ENCODE peak calls at places on chromosomes 13 and 19, in four cellular contexts. F, P, I and A are unnamed samples.
A peak's percentile ranks its signal among the peaks of the same experiment; 100 is the strongest.

GRCh38 chr13:73991884-73992283 is 142.3 kb downstream of the KLF12 start:
- DNase-seq in P (no peak), I (no peak), F (no peak), A (no peak)

GRCh38 chr13:77872995-77873394 is 45.6 kb downstream of the EDNRB start:
- DNase-seq in I (no peak), F (no peak), P (no peak), A (no peak)

GRCh38 chr19:7099597-7099921 is 30.1 kb downstream of the ZNF557 start:
- DNase-seq in I (no peak), F (no peak), P (no peak), A (no peak)

GRCh38 chr13:44142540-44142867 is 231.1 kb upstream of the SERP2 start:
- DNase-seq in P (peak; percentile 34), I (no peak), F (no peak), A (no peak)

GRCh38 chr19:51552996-51553725 is 17.9 kb upstream of the ZNF175 start:
- DNase-seq in I (peak; percentile 89), P (peak; percentile 40), F (peak; percentile 73), A (no peak)

GRCh38 chr19:36266375-36266961 is 51.6 kb downstream of the ZNF146 start:
- DNase-seq in P (no peak), F (no peak), I (peak; percentile 87), A (no peak)

GRCh38 chr13:40776681-40777165 is 5.7 kb upstream of the MRPS31 start:
- DNase-seq in I (peak; percentile 14), P (no peak), F (no peak), A (no peak)

GRCh38 chr13:44368599-44369368 is 4.8 kb upstream of the SERP2 start:
- DNase-seq in P (no peak), I (no peak), F (no peak), A (no peak)

GRCh38 chr13:36758345-36758744 is 60.7 kb upstream of the RFXAP start:
- DNase-seq in F (no peak), I (no peak), P (peak; percentile 34), A (no peak)

GRCh38 chr19:44972802-44973201 is 17.6 kb downstream of the CLPTM1 start:
- DNase-seq in P (no peak), F (no peak), I (no peak), A (no peak)

GRCh38 chr13:112587359-112587766 is 590 bp downstream of the TUBGCP3 start:
- DNase-seq in P (peak; percentile 95), I (peak; percentile 87), F (peak; percentile 83), A (no peak)

GRCh38 chr19:34733266-34733825 is 697 bp upstream of the ZNF181 start:
- DNase-seq in I (peak; percentile 42), F (no peak), P (peak; percentile 61), A (no peak)

GRCh38 chr19:13849991-13850909 is 26.7 kb upstream of the NANOS3 start:
- DNase-seq in I (peak; percentile 80), P (peak; percentile 89), F (peak; percentile 88), A (no peak)

GRCh38 chr13:97221046-97221445 is 1.1 kb upstream of the MBNL2 start:
- DNase-seq in I (no peak), F (no peak), P (no peak), A (no peak)

GRCh38 chr13:45362939-45363338 is 22.0 kb upstream of the TPT1 start:
- DNase-seq in P (no peak), I (peak; percentile 53), F (peak; percentile 81), A (no peak)

GRCh38 chr13:30145709-30146367 is 161.5 kb downstream of the KATNAL1 start:
- DNase-seq in I (no peak), P (no peak), F (no peak), A (peak; percentile 87)

GRCh38 chr13:79225487-79226232 is 180.4 kb downstream of the RBM26 start:
- DNase-seq in F (no peak), I (no peak), P (no peak), A (no peak)

GRCh38 chr19:19588546-19588945 is 29.9 kb downstream of the PBX4 start:
- DNase-seq in F (no peak), I (no peak), P (no peak), A (no peak)

GRCh38 chr19:19587776-19588175 is 30.7 kb downstream of the PBX4 start:
- DNase-seq in F (no peak), P (no peak), I (no peak), A (no peak)

GRCh38 chr19:19592690-19593089 is 25.8 kb downstream of the PBX4 start:
- DNase-seq in I (no peak), F (no peak), P (no peak), A (no peak)

GRCh38 chr19:19594371-19594770 is 24.1 kb downstream of the PBX4 start:
- DNase-seq in P (no peak), F (no peak), I (no peak), A (no peak)

GRCh38 chr19:19591133-19591825 is 27.2 kb downstream of the PBX4 start:
- DNase-seq in P (no peak), F (no peak), I (no peak), A (peak; percentile 84)
- TF ChIP-seq NRF1 in P (no peak), F (no peak), I (no peak), A (no peak)

GRCh38 chr19:12232961-12233360 is 61.7 kb downstream of the ZNF44 start:
- DNase-seq in F (no peak), P (no peak), I (no peak), A (no peak)

GRCh38 chr19:12237143-12237839 is 57.4 kb downstream of the ZNF44 start:
- DNase-seq in F (no peak), P (no peak), I (peak; percentile 26), A (no peak)
- TF ChIP-seq YY1 in F (no peak), P (no peak), I (no peak), A (no peak)

GRCh38 chr13:75687145-75687763 is 51.1 kb downstream of the LMO7 start:
- DNase-seq in F (no peak), I (peak; percentile 11), P (peak; percentile 10), A (no peak)
- H3K9ac ChIP-seq in F (no peak overlapping the region), I (no peak overlapping the region), P (no peak overlapping the region), A (no peak overlapping the region)

GRCh38 chr19:17089238-17089637 is 13.7 kb downstream of the MYO9B start:
- DNase-seq in F (no peak), I (no peak), P (no peak), A (no peak)
- TF ChIP-seq NRF1 in F (no peak), I (no peak), P (no peak), A (no peak)

GRCh38 chr13:90968510-90968909 is 379.0 kb upstream of the MIR17HG start:
- DNase-seq in P (peak; percentile 38), I (no peak), F (peak; percentile 50), A (no peak)
- TF ChIP-seq YY1 in P (no peak), I (no peak), F (no peak), A (no peak)

GRCh38 chr13:48263196-48263595 is 30.2 kb downstream of the ITM2B start:
- DNase-seq in P (no peak), F (no peak), I (no peak), A (no peak)

GRCh38 chr13:48266150-48266549 is 33.1 kb downstream of the ITM2B start:
- DNase-seq in P (no peak), F (no peak), I (no peak), A (no peak)

GRCh38 chr13:48264052-48264451 is 31.0 kb downstream of the ITM2B start:
- DNase-seq in P (no peak), I (no peak), F (no peak), A (no peak)

GRCh38 chr13:48266967-48267639 is 34.1 kb downstream of the ITM2B start:
- DNase-seq in F (no peak), I (no peak), P (no peak), A (no peak)

DNA sequence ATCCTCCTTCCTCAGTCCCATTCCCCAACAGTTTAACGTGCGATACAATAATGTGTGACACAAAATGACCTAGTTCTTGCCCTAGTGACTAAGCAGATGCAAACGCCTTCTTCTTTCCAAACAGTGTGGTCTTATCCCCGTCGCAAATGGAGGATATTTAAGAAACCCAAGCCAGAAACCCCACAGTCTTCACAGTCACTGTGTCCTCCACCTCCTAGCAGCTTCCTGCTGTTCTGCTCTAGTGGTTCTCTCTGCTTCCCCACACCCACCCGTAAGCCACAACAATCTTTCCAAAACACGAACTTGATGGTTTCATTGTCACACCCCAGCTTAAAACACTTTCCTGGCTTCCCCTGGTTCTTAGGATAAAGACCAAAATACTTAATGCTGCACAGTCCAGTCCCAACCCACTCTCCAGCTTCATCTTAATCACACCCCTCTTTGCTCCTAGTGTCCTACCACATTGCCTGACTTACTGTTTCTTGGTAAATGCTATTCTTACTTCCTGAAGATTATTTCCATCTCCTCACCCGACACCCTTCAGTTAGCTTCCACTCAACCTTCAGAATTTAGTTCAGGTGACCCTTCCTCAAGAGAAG is 32.3 kb downstream of the ITM2B start:
- DNase-seq in I (no peak), P (no peak), F (no peak), A (peak; percentile 27)
- H3K9ac ChIP-seq in I (no peak overlapping the region), P (no peak overlapping the region), F (no peak overlapping the region), A (no peak overlapping the region)

GRCh38 chr19:21023901-21024300 is 3.4 kb downstream of the ZNF430 start:
- DNase-seq in I (no peak), P (no peak), F (no peak), A (no peak)
- TF ChIP-seq NRF1 in I (no peak), P (no peak), F (no peak), A (no peak)